ENCODE peak calls at places on chromosome 9, in nine cellular contexts. P, Z, F, C, R, J, E, H and U are unnamed samples. For H3K27me3, the result is how much of the 10 kb centered on the place peaks cover.

GRCh38 chr9:109194157-109194556 is 27.1 kb upstream of the FRRS1L start:
- DNase-seq in P (no peak), Z (no peak), F (no peak), C (no peak), R (no peak), J (no peak), E (no peak), H (no peak), U (no peak)

GRCh38 chr9:87387351-87388055 is 110.2 kb upstream of the DAPK1 start:
- DNase-seq in P (no peak), Z (no peak), F (no peak), C (no peak), R (peak), J (no peak), E (no peak), H (no peak), U (no peak)

GRCh38 chr9:33331411-33331891 is 41.1 kb downstream of the NFX1 start:
- DNase-seq in P (no peak), Z (no peak), F (no peak), C (no peak), R (no peak), J (no peak), E (no peak), H (no peak), U (no peak)

GRCh38 chr9:37938121-37938906 is 34.4 kb upstream of the SLC25A51 start:
- DNase-seq in P (no peak), Z (peak), F (no peak), C (no peak), R (no peak), J (no peak), E (peak), H (no peak), U (peak)

GRCh38 chr9:108691614-108692013 is 164.2 kb downstream of the ACTL7B start:
- DNase-seq in P (peak), Z (no peak), F (no peak), C (no peak), R (no peak), J (no peak), E (no peak), H (no peak), U (no peak)

GRCh38 chr9:73023025-73023541 is 70.2 kb upstream of the ALDH1A1 start:
- DNase-seq in P (peak), Z (no peak), F (peak), C (peak), R (peak), J (peak), E (no peak), H (peak), U (peak)

GRCh38 chr9:88198346-88198807 is 60.1 kb upstream of the SPATA31C2 start:
- DNase-seq in P (no peak), Z (no peak), F (no peak), C (no peak), R (no peak), J (no peak), E (no peak), H (no peak), U (peak)

GRCh38 chr9:99221266-99221622 is 498 bp downstream of the ALG2 start:
- DNase-seq in P (no peak), Z (no peak), F (no peak), C (no peak), R (no peak), J (no peak), E (no peak), H (no peak), U (no peak)

GRCh38 chr9:133534346-133535284 is at the start of gene ADAMTSL2:
- DNase-seq in P (peak), Z (no peak), F (peak), C (no peak), R (no peak), J (peak), E (no peak), H (peak), U (peak)

GRCh38 chr9:72586388-72587160 is 65.2 kb downstream of the TMC1 start:
- DNase-seq in P (no peak), Z (peak), F (no peak), C (no peak), R (no peak), J (no peak), E (no peak), H (no peak), U (no peak)

GRCh38 chr9:112777914-112778313 is 27.4 kb downstream of the SNX30 start:
- DNase-seq in P (no peak), Z (no peak), F (no peak), C (no peak), R (peak), J (no peak), E (no peak), H (no peak), U (no peak)

GRCh38 chr9:78030553-78031270 is 899 bp downstream of the GNAQ start:
- DNase-seq in P (peak), Z (no peak), F (peak), C (no peak), R (no peak), J (peak), E (peak), H (peak), U (peak)

GRCh38 chr9:126641118-126641851 is 27.6 kb downstream of the LMX1B start:
- DNase-seq in P (no peak), Z (no peak), F (no peak), C (no peak), R (no peak), J (no peak), E (no peak), H (no peak), U (no peak)
- H3K27me3 ChIP-seq in P (half or more), Z (half or more), F (half or more), C (under half), R (half or more), J (under half), E (half or more), H (half or more), U (under half)

DNA sequence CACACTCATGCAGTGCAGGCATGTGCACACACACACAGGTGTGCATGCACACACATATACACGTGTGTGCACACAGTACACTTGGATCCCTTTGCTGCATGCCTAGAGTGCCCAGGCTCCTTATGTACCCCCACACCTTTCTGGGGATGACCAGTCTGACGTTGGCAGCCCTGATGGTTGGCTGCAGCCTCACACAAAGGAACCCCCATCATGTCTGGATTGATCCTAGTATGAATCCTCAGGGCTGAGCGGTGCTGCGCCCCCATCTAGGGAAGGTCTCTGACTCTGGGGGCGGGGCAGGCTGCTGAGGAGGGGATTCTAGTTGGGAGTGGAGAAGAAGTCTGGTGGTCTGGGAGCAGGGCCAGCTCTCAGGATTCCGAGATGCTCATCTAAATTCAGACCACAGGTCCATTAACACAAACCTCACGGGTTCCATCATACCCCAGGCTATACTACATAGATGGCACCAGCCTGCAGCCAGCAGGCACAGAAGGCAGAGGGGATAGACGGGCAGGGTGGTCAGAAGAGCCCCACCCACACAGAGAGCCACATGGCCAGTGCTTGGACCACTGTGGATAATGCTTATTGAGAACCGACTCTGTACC is 50.5 kb upstream of the OLFM1 start:
- DNase-seq in P (peak), Z (no peak), F (no peak), C (no peak), R (no peak), J (no peak), E (no peak), H (no peak), U (peak)
- H3K27me3 ChIP-seq in P (half or more), Z (under half), F (under half), C (under half), R (under half), J (under half), E (under half), H (under half), U (under half)

GRCh38 chr9:11702529-11702928 is 990.7 kb upstream of the TYRP1 start:
- DNase-seq in P (no peak), Z (no peak), F (no peak), C (no peak), R (no peak), J (no peak), E (no peak), H (no peak), U (no peak)
- H3K27me3 ChIP-seq in P (under half), Z (under half), F (under half), C (under half), R (under half), J (under half), E (under half), H (under half), U (under half)

GRCh38 chr9:129664664-129665007 is 811 bp upstream of the PRRX2 start:
- DNase-seq in P (no peak), Z (no peak), F (no peak), C (no peak), R (no peak), J (no peak), E (no peak), H (no peak), U (no peak)

GRCh38 chr9:129666575-129666974 is 1.1 kb downstream of the PRRX2 start:
- DNase-seq in P (no peak), Z (no peak), F (peak), C (no peak), R (no peak), J (no peak), E (no peak), H (no peak), U (no peak)

GRCh38 chr9:129665008-129665771 is at the start of gene PRRX2:
- DNase-seq in P (no peak), Z (no peak), F (peak), C (no peak), R (no peak), J (peak), E (no peak), H (peak), U (peak)

GRCh38 chr9:129667378-129667777 is 1.9 kb downstream of the PRRX2 start:
- DNase-seq in P (no peak), Z (no peak), F (no peak), C (no peak), R (no peak), J (no peak), E (no peak), H (no peak), U (no peak)

GRCh38 chr9:129665814-129666511 is 516 bp downstream of the PRRX2 start:
- DNase-seq in P (no peak), Z (no peak), F (no peak), C (no peak), R (no peak), J (peak), E (no peak), H (no peak), U (no peak)
- H3K27me3 ChIP-seq in P (half or more), Z (under half), F (half or more), C (under half), R (under half), J (under half), E (under half), H (under half), U (under half)

GRCh38 chr9:136661641-136662325 is 933 bp upstream of the EGFL7 start:
- DNase-seq in P (no peak), Z (no peak), F (no peak), C (no peak), R (no peak), J (no peak), E (no peak), H (no peak), U (no peak)
- H3K27me3 ChIP-seq in P (half or more), Z (under half), F (under half), C (under half), R (under half), J (under half), E (half or more), H (under half), U (under half)

GRCh38 chr9:113912816-113913215 is 36.7 kb downstream of the ZNF618 start:
- DNase-seq in P (no peak), Z (no peak), F (no peak), C (no peak), R (no peak), J (peak), E (no peak), H (peak), U (no peak)

GRCh38 chr9:113913426-113914195 is 37.5 kb downstream of the ZNF618 start:
- DNase-seq in P (peak), Z (no peak), F (no peak), C (no peak), R (no peak), J (no peak), E (no peak), H (no peak), U (no peak)

GRCh38 chr9:113909421-113909820 is 33.3 kb downstream of the ZNF618 start:
- DNase-seq in P (no peak), Z (no peak), F (no peak), C (no peak), R (no peak), J (no peak), E (no peak), H (no peak), U (no peak)

GRCh38 chr9:113910036-113910639 is 34.0 kb downstream of the ZNF618 start:
- DNase-seq in P (peak), Z (no peak), F (no peak), C (no peak), R (no peak), J (no peak), E (peak), H (no peak), U (no peak)

GRCh38 chr9:113911850-113912249 is 35.7 kb downstream of the ZNF618 start:
- DNase-seq in P (peak), Z (no peak), F (no peak), C (no peak), R (no peak), J (no peak), E (no peak), H (no peak), U (no peak)
- H3K27me3 ChIP-seq in P (under half), Z (under half), F (under half), C (under half), R (under half), J (under half), E (under half), H (under half), U (under half)

GRCh38 chr9:121449786-121450185 is 49.9 kb downstream of the GGTA1 start:
- DNase-seq in P (no peak), Z (no peak), F (no peak), C (no peak), R (no peak), J (no peak), E (no peak), H (no peak), U (no peak)
- H3K27me3 ChIP-seq in P (under half), Z (under half), F (under half), C (under half), R (under half), J (under half), E (under half), H (under half), U (under half)

DNA sequence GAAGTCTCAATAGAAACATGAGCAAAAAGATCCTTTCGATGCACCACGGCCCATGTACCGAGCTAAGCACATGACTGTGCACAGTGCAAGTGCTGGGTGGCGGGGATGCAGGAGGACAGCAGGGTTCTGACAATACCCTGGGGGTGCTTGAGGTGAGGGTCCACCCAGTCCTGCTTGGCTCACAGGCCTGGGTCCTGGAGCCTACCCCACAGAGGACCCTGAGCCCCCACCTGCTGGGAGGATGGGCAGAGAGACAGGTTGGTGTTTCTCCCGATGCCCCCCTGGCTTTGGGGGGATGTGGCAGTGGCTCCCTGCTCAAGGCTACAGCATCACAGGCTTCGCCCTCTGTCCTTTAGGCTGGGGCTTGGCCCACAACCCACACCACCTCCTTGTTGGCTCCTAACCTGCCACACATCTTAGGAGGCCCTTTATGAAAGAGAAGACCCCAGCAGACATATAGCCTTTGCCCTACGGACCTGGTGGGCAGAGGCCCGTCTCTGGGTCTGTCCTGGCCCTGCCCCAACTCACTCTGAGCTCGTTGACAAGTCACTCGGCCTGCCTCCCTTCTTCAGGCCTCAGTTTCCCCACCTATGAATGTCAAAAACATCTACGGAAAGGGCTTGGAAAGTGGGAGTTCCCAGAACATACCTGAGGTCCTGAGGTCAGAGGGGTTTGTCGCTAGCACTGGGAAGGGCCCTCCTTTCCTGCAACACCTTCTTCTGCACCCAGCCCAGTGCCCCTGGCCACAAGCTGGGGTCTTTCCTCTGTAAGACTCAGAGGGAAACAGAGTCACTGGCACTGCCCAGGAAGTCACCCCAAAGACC is 50.3 kb downstream of the BARX1 start:
- DNase-seq in P (no peak), Z (no peak), F (no peak), C (no peak), R (no peak), J (no peak), E (no peak), H (no peak), U (no peak)
- H3K27me3 ChIP-seq in P (under half), Z (under half), F (under half), C (under half), R (under half), J (under half), E (under half), H (under half), U (under half)

DNA sequence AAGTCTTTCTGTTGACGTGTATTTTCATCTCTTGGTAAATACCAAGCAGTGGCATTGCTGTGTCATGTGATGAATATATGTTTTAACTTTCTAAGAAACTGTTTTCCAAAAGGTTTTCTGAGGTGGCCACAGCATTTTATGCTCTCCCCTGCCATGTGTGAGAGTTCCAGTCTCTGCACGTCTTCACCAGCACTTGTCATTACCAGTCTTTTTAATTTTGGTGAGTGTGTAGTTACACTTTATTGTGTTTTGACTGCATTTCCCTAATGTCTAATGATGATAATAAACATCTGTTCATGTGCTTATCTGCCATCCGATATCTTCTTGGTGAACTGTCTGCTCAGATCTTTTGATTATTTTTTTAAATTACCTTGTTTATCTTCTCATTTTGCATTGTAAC is 27.4 kb upstream of the GADD45G start:
- DNase-seq in P (no peak), Z (no peak), F (no peak), C (no peak), R (no peak), J (no peak), E (no peak), H (no peak), U (no peak)
- H3K27me3 ChIP-seq in P (under half), Z (under half), F (under half), C (under half), R (under half), J (under half), E (under half), H (under half), U (under half)